ENCODE peak calls at places on chromosomes 13 and 19, in nine cellular contexts. X, E, V, A, G, Z, I, P and L are unnamed samples.

GRCh38 chr19:31718041-31718440 is 368.8 kb upstream of the TSHZ3 start:
- DNase-seq in P (no peak), Z (no peak), E (no peak), V (no peak), G (no peak), A (no peak), I (no peak), X (no peak), L (no peak)

GRCh38 chr13:74687452-74688180 is 553.4 kb upstream of the KLF12 start:
- DNase-seq in V (peak; percentile 84), G (no peak), E (no peak), X (no peak), I (no peak), P (no peak), Z (no peak), A (no peak), L (no peak)

GRCh38 chr19:4144666-4145261 is 8.7 kb upstream of the CREB3L3 start:
- DNase-seq in G (no peak), E (peak; percentile 70), A (no peak), I (no peak), V (no peak), Z (no peak), X (no peak), P (no peak), L (no peak)

GRCh38 chr19:42280761-42281174 is 11.7 kb downstream of the CIC start:
- DNase-seq in X (peak; percentile 63), V (peak; percentile 39), Z (no peak), A (no peak), P (no peak), I (no peak), G (peak; percentile 76), E (no peak), L (no peak)

GRCh38 chr13:35191883-35192282 is 249.8 kb downstream of the NBEA start:
- DNase-seq in Z (no peak), P (no peak), A (no peak), E (no peak), X (no peak), I (no peak), V (no peak), G (no peak), L (no peak)

GRCh38 chr19:5936308-5936980 is 22.4 kb downstream of the CAPS start:
- DNase-seq in Z (no peak), A (no peak), G (no peak), P (no peak), E (no peak), X (no peak), I (no peak), V (no peak), L (no peak)

GRCh38 chr19:16208847-16209246 is 11.1 kb downstream of the AP1M1 start:
- DNase-seq in P (no peak), A (no peak), V (no peak), Z (no peak), G (no peak), I (no peak), E (no peak), X (no peak), L (no peak)

GRCh38 chr19:39599116-39599515 is 3.2 kb upstream of the LGALS13 start:
- DNase-seq in P (no peak), A (no peak), V (peak; percentile 18), Z (no peak), E (peak; percentile 20), G (peak; percentile 31), I (no peak), X (no peak), L (no peak)

GRCh38 chr19:38951187-38951586 is 20.4 kb downstream of the MRPS12 start:
- DNase-seq in E (no peak), I (no peak), P (no peak), V (no peak), X (no peak), G (no peak), Z (no peak), A (no peak), L (no peak)

GRCh38 chr13:45194081-45194939 is 6.5 kb downstream of the KCTD4 start:
- DNase-seq in G (no peak), A (peak; percentile 20), V (no peak), Z (no peak), E (peak; percentile 31), P (peak; percentile 40), X (no peak), I (no peak), L (peak; percentile 37)

GRCh38 chr19:1211494-1212234 is 6.1 kb downstream of the STK11 start:
- DNase-seq in Z (peak; percentile 90), X (no peak), G (no peak), A (no peak), E (no peak), I (peak; percentile 87), V (no peak), P (peak; percentile 81), L (no peak)

GRCh38 chr19:2202366-2202765 is 33.8 kb downstream of the PLEKHJ1 start:
- DNase-seq in X (no peak), G (no peak), A (no peak), E (no peak), Z (no peak), P (no peak), I (no peak), V (no peak), L (no peak)

GRCh38 chr13:109275390-109275789 is 511.0 kb downstream of the IRS2 start:
- DNase-seq in X (no peak), Z (no peak), E (no peak), V (no peak), G (no peak), P (no peak), A (no peak), I (no peak), L (no peak)

GRCh38 chr19:17209126-17210036 is 5.8 kb upstream of the USE1 start:
- DNase-seq in G (peak; percentile 76), P (no peak), A (peak; percentile 87), V (peak; percentile 43), Z (no peak), X (no peak), E (peak; percentile 45), I (no peak), L (no peak)

DNA sequence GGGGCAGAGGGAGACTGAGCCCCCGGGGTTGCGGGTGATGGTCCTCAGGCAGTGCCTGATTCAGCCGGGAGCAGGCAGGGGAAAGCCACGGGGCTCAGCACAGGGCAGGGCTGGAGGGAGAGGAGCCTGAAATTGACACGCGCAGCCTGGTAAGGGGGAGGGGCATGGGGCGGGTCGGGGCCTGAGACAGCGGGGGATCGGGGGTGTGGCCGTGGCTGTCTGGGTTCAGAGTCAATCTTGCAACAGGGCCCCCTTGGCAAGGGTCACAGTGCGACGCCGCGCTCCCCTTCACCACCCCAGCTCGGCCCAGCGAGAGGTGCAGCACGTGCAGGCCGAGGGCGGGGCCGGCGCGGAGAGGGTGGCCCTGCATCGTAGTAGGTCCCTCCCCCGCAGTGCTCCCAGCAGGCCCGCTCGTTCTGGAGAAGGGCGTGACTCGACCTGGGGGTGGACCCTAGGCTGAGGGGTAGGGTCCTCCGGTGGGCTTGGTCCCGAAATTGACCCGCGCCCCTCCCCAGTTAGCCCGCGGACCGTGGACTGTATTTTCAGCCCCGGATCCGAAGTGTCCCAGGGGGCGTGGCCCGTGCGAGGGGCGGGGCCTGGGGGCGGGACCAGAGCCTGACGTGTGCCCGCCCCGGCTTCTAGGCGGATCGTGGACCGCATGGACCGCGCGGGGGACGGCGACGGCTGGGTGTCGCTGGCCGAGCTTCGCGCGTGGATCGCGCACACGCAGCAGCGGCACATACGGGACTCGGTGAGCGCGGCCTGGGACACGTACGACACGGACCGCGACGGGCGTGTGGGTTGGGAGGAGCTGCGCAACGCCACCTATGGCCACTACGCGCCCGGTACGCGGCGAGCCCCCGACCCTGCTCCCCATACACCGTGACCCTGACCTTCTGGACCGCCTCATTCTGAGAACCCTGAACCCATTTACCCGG is 6.0 kb downstream of the RCN3 start:
- DNase-seq in P (peak; percentile 63), A (peak; percentile 69), Z (peak; percentile 72), E (peak; percentile 69), G (peak; percentile 82), V (peak; percentile 85), X (peak; percentile 71), I (peak; percentile 55), L (peak; percentile 81)
- TF ChIP-seq CTCF in P (peak; percentile 20), A (peak; percentile 55), Z (peak; percentile 25), E (no peak), G (peak; percentile 17), V (peak; percentile 32), X (no peak), I (no peak), L (peak; percentile 50)

DNA sequence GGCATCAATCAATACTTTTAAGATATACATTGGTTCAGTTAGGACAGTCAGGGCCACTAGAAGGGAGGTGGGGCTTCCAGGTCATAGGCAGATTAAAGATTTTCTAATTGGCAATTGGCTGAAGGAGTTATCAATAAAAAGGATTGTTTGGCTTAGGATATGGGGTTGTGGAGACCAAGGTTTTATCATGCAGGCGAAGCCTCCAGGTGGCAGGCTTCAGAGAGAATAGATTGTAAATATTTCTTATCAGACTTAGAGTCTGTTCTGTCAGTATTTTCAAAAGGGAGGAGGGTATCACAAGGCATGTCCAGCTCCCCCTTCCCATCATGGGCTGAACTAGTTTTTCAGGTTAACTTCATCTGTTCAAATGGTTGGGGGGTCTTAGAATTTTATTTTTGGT is 77.4 kb upstream of the FARP1 start:
- DNase-seq in E (no peak), X (no peak), G (no peak), Z (no peak), I (no peak), P (no peak), A (no peak), V (no peak), L (no peak)
- TF ChIP-seq CTCF in E (no peak), X (no peak), G (no peak), Z (no peak), I (no peak), P (no peak), A (peak; percentile 3), V (no peak), L (no peak)

DNA sequence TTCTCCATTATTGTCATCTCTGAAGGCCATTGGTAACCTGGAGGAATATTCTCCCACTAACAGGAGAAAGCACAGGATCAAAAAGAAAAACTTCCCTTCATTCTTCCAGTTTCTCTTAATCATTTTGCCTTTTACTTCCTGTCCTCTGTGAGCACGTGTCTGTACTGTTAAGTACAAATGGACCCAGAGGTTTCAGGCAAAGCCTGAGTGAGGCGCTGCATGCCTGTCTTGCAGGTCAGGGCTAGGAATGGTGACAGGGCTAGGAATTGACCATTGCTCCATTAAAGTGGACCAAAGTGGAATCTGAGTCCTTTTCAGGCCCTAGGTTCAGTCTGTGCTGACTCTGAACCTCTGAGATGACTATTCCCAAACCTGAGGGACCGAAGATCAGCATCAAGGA is 326.7 kb downstream of the SHISA2 start:
- DNase-seq in V (no peak), P (no peak), X (no peak), G (peak; percentile 4), E (no peak), Z (no peak), A (no peak), I (no peak), L (no peak)
- TF ChIP-seq CTCF in V (no peak), P (no peak), X (no peak), G (no peak), E (no peak), Z (no peak), A (no peak), I (no peak), L (no peak)

DNA sequence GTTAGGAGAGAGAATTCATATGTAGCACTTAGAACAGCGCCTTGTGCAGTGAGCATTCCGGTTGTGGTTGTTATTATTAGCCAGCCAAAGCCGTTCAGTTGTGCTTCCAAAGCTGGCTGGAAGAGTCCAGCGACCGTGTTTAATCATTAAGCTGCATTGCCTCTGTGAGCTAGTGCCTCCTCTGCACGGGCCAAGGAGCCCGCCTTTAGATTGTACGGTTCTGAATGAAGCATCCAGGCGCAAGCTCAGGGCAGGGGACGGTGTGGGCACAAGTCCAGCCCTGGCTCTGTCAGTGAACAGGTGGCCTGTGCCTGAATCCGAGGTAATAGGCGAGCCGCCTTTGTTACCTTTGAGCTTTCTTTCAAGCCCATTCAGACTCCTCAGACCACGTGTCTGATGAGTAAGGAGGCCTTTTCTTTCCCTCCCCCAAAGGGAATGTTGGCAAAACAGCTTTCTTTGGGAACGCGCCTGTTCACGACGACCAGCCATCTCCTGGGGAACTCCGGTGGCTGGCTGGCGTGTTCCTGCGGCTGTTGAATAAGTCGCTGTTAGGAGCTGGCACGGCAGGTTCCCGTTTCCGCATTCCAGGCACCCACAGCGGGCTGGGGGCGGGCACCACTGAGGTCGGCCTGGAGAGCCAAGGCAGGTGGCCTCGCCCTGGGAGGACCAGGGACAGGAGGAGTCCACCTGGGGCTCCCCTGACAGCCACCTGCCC is 25.1 kb downstream of the SIPA1L3 start:
- DNase-seq in V (peak; percentile 52), P (peak; percentile 87), I (peak; percentile 91), E (peak; percentile 88), A (peak; percentile 23), G (peak; percentile 79), X (peak; percentile 75), Z (peak; percentile 89), L (peak; percentile 32)
- TF ChIP-seq CTCF in V (no peak), P (no peak), I (no peak), E (no peak), A (no peak), G (no peak), X (no peak), Z (no peak), L (no peak)